ENCODE peak calls at places on chromosomes 11 and 22, in eight cellular contexts. X is cardiac fibroblast; L is ovary; B is kidney epithelial cell; S is stomach; V is heart right ventricle; E is lower leg skin; M is CD8-positive, alpha-beta T cell. F is an unnamed sample.

GRCh38 chr11:72239296-72239848 is 4.6 kb downstream of the PHOX2A start:
- DNase-seq in X (peak), L (no peak), B (no peak), S (no peak), V (peak), E (no peak), M (no peak), F (peak)

GRCh38 chr11:116287866-116288265 is 484.9 kb downstream of the BUD13 start:
- DNase-seq in X (no peak), L (no peak), B (no peak), S (no peak), V (no peak), E (no peak), M (no peak), F (no peak)

GRCh38 chr11:131694526-131695424 is 324.4 kb downstream of the NTM start:
- DNase-seq in X (peak), L (peak), B (peak), S (peak), V (peak), E (peak), M (no peak), F (peak)

GRCh38 chr22:37189011-37189466 is 992 bp upstream of the C1QTNF6 start:
- DNase-seq in X (peak), L (no peak), B (no peak), S (no peak), V (no peak), E (no peak), M (no peak), F (no peak)

GRCh38 chr22:26763633-26764295 is 106.4 kb downstream of the MIAT start:
- DNase-seq in X (peak), L (no peak), B (no peak), S (no peak), V (no peak), E (no peak), M (no peak), F (no peak)

GRCh38 chr11:119795231-119795630 is 66.2 kb upstream of the NECTIN1 start:
- DNase-seq in X (peak), L (no peak), B (peak), S (no peak), V (no peak), E (peak), M (no peak), F (no peak)

GRCh38 chr11:7272373-7272772 is 20.7 kb downstream of the SYT9 start:
- DNase-seq in X (no peak), L (no peak), B (no peak), S (no peak), V (no peak), E (no peak), M (no peak), F (no peak)

GRCh38 chr11:23789938-23790371 is 706.9 kb upstream of the LUZP2 start:
- DNase-seq in X (peak), L (no peak), B (peak), S (peak), V (no peak), E (no peak), M (no peak), F (no peak)

GRCh38 chr11:107929611-107930200 is 1.5 kb downstream of the RAB39A start:
- DNase-seq in X (no peak), L (no peak), B (no peak), S (no peak), V (no peak), E (no peak), M (no peak), F (peak)

GRCh38 chr22:21642584-21643448 is 714 bp downstream of the SDF2L1 start:
- DNase-seq in X (peak), L (peak), B (no peak), S (peak), V (no peak), E (no peak), M (peak), F (peak)

GRCh38 chr11:1351278-1351937 is 38.3 kb upstream of the BRSK2 start:
- DNase-seq in X (no peak), L (no peak), B (no peak), S (no peak), V (no peak), E (no peak), M (no peak), F (peak)

GRCh38 chr11:75240381-75241035 is at the start of gene TPBGL:
- DNase-seq in X (no peak), L (peak), B (no peak), S (peak), V (no peak), E (no peak), M (peak), F (no peak)

GRCh38 chr11:12810497-12810896 is 136.3 kb downstream of the TEAD1 start:
- DNase-seq in X (peak), L (peak), B (no peak), S (no peak), V (no peak), E (no peak), M (no peak), F (no peak)

GRCh38 chr11:116078101-116078561 is 573.9 kb upstream of the CADM1 start:
- DNase-seq in X (no peak), L (no peak), B (no peak), S (no peak), V (no peak), E (no peak), M (no peak), F (peak)

GRCh38 chr22:37911273-37911672 is 5.2 kb downstream of the MICALL1 start:
- DNase-seq in X (no peak), L (no peak), B (no peak), S (no peak), V (no peak), E (no peak), M (no peak), F (no peak)

GRCh38 chr11:96074551-96075309 is 150.8 kb upstream of the MTMR2 start:
- DNase-seq in X (no peak), L (no peak), B (no peak), S (no peak), V (no peak), E (no peak), M (no peak), F (no peak)

GRCh38 chr11:102935514-102935913 is 20.0 kb downstream of the MMP13 start:
- DNase-seq in X (no peak), L (no peak), B (no peak), S (no peak), V (no peak), E (no peak), M (no peak), F (no peak)
- TF ChIP-seq CTCF in X (no peak), L (no peak), B (no peak), S (no peak), V (no peak), E (no peak), M (no peak), F (peak)

DNA sequence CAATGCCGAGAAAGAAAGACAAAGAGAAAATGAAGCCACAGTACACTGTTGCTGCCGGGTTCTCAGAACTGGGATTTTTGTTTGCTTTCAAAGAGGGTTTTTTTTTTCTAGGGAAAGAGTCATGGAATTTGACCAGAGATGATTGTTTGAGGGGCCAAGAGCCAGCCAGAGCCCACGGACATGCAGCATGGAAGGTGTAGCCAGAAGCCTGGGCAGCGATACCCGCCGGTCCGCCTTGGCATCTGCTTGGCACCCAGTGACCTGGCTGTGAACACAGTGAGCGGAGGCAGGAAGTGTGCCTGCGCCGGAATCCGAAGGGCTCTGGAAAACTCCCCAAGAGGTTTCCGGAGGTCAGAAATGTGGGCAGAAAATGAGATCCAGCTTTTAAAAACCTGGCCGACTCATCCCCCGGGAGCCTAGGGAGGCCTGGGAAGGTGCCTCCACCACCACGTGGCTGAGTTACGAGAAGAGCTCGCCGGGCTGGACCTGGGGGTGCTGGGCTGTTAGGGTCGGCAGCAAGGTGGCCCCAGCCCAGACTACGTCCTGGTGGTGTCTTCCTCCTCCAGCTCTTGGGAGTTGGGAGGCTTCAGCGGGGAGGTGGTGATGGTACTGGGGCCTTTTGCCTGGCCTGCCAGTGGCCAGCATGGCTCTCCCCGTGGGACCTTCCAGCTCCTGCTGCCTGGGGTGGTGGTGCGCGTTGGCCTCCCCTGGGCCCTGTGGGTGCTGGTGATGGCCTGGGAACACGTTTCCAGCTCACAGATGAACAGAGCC is 61.6 kb upstream of the PPARA start:
- DNase-seq in X (peak), L (peak), B (no peak), S (peak), V (peak), E (no peak), M (no peak), F (no peak)
- H3K4me3 ChIP-seq in X (peak), L (peak), B (no peak), S (peak), V (no peak), E (no peak), M (no peak), F (no peak)

DNA sequence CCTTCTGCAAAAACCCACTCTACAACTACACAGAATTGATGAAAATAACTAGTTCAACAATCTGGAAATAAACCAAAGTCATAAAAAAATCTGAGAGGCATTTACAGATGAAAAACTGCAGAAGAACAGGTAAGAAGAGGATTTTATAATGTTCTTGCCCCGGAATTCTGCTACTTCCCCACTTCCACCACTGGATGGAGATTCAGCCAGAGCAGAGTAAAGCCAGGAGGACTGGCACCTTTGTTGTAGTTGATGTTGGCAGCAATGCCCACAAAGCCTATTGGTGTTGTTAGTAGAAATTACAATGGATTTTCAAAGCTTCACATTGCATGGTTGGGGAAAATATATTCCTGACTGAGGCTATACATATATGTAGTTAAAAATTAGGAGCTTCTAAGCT is 640.2 kb downstream of the LRRC4C start:
- DNase-seq in X (no peak), L (no peak), B (no peak), S (no peak), V (no peak), E (no peak), M (no peak), F (no peak)
- TF ChIP-seq CTCF in X (no peak), L (no peak), B (peak), S (no peak), V (no peak), E (no peak), M (no peak), F (no peak)

GRCh38 chr11:61138940-61139339 is 22.3 kb downstream of the VPS37C start:
- DNase-seq in X (peak), L (no peak), B (no peak), S (no peak), V (no peak), E (no peak), M (no peak), F (peak)
- H3K4me3 ChIP-seq in X (peak), L (no peak), B (no peak), S (no peak), V (no peak), E (no peak), M (no peak), F (no peak)

GRCh38 chr22:23859201-23859600 is 1.5 kb downstream of the SLC2A11 start:
- DNase-seq in X (no peak), L (no peak), B (no peak), S (no peak), V (no peak), E (no peak), M (no peak), F (no peak)

GRCh38 chr22:23858484-23858815 is 775 bp downstream of the SLC2A11 start:
- DNase-seq in X (no peak), L (no peak), B (no peak), S (no peak), V (no peak), E (no peak), M (no peak), F (no peak)

GRCh38 chr22:23862103-23862502 is 4.4 kb downstream of the SLC2A11 start:
- DNase-seq in X (peak), L (no peak), B (no peak), S (no peak), V (no peak), E (no peak), M (no peak), F (peak)

GRCh38 chr22:23856721-23857605 is 712 bp upstream of the SLC2A11 start:
- DNase-seq in X (peak), L (peak), B (no peak), S (no peak), V (peak), E (no peak), M (no peak), F (no peak)

GRCh38 chr22:23857606-23858483 is at the start of gene SLC2A11:
- DNase-seq in X (peak), L (peak), B (peak), S (peak), V (peak), E (peak), M (peak), F (peak)
- TF ChIP-seq CTCF in X (peak), L (peak), B (peak), S (peak), V (peak), E (peak), M (peak), F (no peak)

DNA sequence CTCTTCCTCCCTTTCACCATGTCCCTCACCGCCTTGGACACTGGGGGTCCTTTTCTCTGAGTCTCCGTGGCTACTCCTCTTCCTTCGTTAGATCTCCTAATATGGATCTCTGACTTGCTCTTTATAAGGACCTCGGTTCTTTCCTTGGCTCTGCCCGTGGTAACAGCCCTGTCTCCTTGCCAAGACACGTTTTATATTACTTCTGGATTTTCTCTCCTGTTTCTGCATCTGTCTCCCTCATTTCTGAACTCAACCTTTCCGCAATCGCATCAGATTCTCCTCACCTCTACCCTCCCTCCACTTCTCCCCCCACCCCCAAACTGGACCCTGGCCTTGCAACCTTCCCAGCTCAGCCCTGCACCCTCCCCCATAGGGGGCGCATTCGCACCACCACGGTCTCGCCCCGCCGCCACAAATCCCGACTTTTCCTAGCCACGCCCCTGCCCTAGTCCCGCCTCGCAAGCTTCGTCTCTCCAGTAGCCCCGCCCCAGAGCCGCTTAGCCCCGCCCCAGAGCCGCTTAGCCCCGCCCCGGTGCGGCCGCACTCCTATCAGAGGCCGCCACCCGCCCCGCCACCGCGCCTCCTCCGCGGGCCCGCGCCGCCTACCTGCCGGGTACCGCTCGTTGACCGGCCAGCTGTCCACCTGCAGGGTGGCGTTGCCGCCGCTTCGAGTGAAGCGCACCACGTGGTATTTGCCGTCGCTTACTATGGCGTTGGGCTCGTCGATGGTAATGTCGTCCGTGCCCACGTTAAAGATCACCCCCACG is 39.0 kb downstream of the SLC22A12 start:
- DNase-seq in X (no peak), L (no peak), B (no peak), S (no peak), V (no peak), E (no peak), M (no peak), F (no peak)
- H3K4me3 ChIP-seq in X (no peak), L (no peak), B (no peak), S (no peak), V (no peak), E (no peak), M (no peak), F (no peak)

GRCh38 chr22:19554834-19555404 is 30.7 kb upstream of the CLDN5 start:
- DNase-seq in X (peak), L (no peak), B (no peak), S (no peak), V (no peak), E (no peak), M (no peak), F (no peak)
- TF ChIP-seq CTCF in X (peak), L (no peak), B (no peak), S (no peak), V (no peak), E (no peak), M (no peak), F (peak)

GRCh38 chr22:19376247-19376646 is 55.3 kb downstream of the HIRA start:
- DNase-seq in X (no peak), L (no peak), B (no peak), S (no peak), V (no peak), E (no peak), M (no peak), F (no peak)
- H3K4me3 ChIP-seq in X (no peak), L (no peak), B (no peak), S (no peak), V (no peak), E (no peak), M (no peak), F (no peak)

DNA sequence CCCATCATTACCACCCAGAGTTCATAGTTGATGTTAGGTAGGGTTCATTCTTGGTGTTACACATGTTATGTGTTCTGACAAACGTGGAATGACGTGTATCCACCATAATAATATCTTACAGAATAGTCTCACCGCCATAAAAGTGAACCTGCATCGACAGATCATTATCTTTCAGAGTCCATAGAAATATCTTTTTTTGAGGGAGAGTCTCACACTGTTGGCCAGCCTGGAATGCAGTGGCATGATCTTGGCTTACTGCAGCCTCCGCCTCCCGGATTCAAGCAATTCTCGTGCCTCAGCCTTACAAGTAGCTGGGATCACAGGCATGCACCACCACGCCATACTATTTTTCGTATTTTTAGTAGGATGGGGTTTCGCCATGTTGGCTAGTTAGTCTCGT is 113.9 kb downstream of the BCR start:
- DNase-seq in X (no peak), L (no peak), B (no peak), S (no peak), V (no peak), E (no peak), M (no peak), F (no peak)
- TF ChIP-seq CTCF in X (no peak), L (no peak), B (no peak), S (no peak), V (no peak), E (no peak), M (no peak), F (no peak)